ENCODE peak calls at places on chromosomes 2 and 18, in four cellular contexts. S is heart left ventricle, D is H1, Q is transverse colon. M is an unnamed sample.

GRCh38 chr2:38073211-38074005 is 2.5 kb downstream of the CYP1B1 start:
- DNase-seq in S (no peak), D (no peak), Q (no peak), M (peak; percentile 87)

GRCh38 chr2:86074811-86075210 is 30.9 kb downstream of the POLR1A start:
- DNase-seq in S (no peak), D (no peak), Q (no peak), M (no peak)

GRCh38 chr2:71299507-71299906 is 32.1 kb upstream of the ZNF638 start:
- DNase-seq in S (no peak), D (no peak), Q (no peak), M (peak; percentile 12)

GRCh38 chr18:28409811-28410210 is 232.9 kb upstream of the CDH2 start:
- DNase-seq in S (no peak), D (no peak), Q (no peak), M (no peak)

GRCh38 chr2:182240862-182241371 is 185.9 kb downstream of the PDE1A start:
- DNase-seq in S (no peak), D (peak; percentile 10), Q (peak; percentile 60), M (no peak)

GRCh38 chr2:134320930-134321329 is 67.1 kb downstream of the MGAT5 start:
- DNase-seq in S (no peak), D (no peak), Q (peak; percentile 38), M (no peak)

GRCh38 chr2:429575-430254 is 141.8 kb upstream of the ALKAL2 start:
- DNase-seq in S (no peak), D (no peak), Q (peak; percentile 31), M (no peak)

GRCh38 chr18:65751145-65752085 is 603 bp downstream of the CDH7 start:
- DNase-seq in S (no peak), D (no peak), Q (no peak), M (no peak)

GRCh38 chr2:121282800-121283382 is 2.1 kb downstream of the TFCP2L1 start:
- DNase-seq in S (no peak), D (no peak), Q (peak; percentile 74), M (no peak)

GRCh38 chr2:66717491-66717890 is 282.6 kb downstream of the MEIS1 start:
- DNase-seq in S (no peak), D (no peak), Q (no peak), M (no peak)

GRCh38 chr2:96890726-96891385 is 21.0 kb upstream of the SEMA4C start:
- DNase-seq in S (no peak), D (no peak), Q (no peak), M (no peak)

GRCh38 chr2:234257859-234258561 is 207.5 kb downstream of the SPP2 start:
- DNase-seq in S (no peak), D (peak; percentile 53), Q (peak; percentile 66), M (no peak)

GRCh38 chr2:239467956-239468490 is 67.2 kb upstream of the HDAC4 start:
- DNase-seq in S (no peak), D (no peak), Q (no peak), M (no peak)

GRCh38 chr18:25832008-25832604 is 258.3 kb downstream of the SS18 start:
- DNase-seq in S (peak; percentile 70), D (peak; percentile 17), Q (peak; percentile 37), M (peak; percentile 38)

GRCh38 chr2:151111599-151112278 is 149.9 kb downstream of the RBM43 start:
- DNase-seq in S (no peak), D (no peak), Q (no peak), M (no peak)

GRCh38 chr2:133816037-133816436 is 247.8 kb upstream of the NCKAP5 start:
- DNase-seq in S (no peak), D (no peak), Q (no peak), M (no peak)

GRCh38 chr2:165594231-165594934 is 124.9 kb downstream of the CSRNP3 start:
- DNase-seq in S (no peak), D (no peak), Q (no peak), M (no peak)

GRCh38 chr18:62781262-62781661 is 65.9 kb downstream of the PHLPP1 start:
- DNase-seq in S (no peak), D (no peak), Q (no peak), M (no peak)

GRCh38 chr18:23235860-23236259 is 100.6 kb downstream of the CABLES1 start:
- DNase-seq in S (no peak), D (no peak), Q (no peak), M (no peak)

GRCh38 chr2:190499273-190499672 is 35.2 kb downstream of the NEMP2 start:
- DNase-seq in S (no peak), D (no peak), Q (no peak), M (no peak)

GRCh38 chr2:178076130-178076529 is 3.6 kb upstream of the PDE11A start:
- DNase-seq in S (no peak), D (no peak), Q (no peak), M (no peak)
- TF ChIP-seq POLR2A in S (no peak), D (no peak), Q (no peak), M (no peak)

GRCh38 chr2:152448621-152449020 is 113.6 kb downstream of the FMNL2 start:
- DNase-seq in S (no peak), D (no peak), Q (no peak), M (no peak)
- H3K27ac ChIP-seq in S (no peak overlapping the region), D (no peak overlapping the region), Q (no peak overlapping the region), M (no peak overlapping the region)

GRCh38 chr2:188664391-188664790 is 309.8 kb upstream of the COL3A1 start:
- DNase-seq in S (no peak), D (no peak), Q (no peak), M (no peak)

GRCh38 chr2:188668017-188668663 is 306.0 kb upstream of the COL3A1 start:
- DNase-seq in S (no peak), D (no peak), Q (no peak), M (peak; percentile 26)

GRCh38 chr2:188666503-188666902 is 307.7 kb upstream of the COL3A1 start:
- DNase-seq in S (no peak), D (no peak), Q (no peak), M (no peak)

GRCh38 chr2:188665196-188665595 is 309.0 kb upstream of the COL3A1 start:
- DNase-seq in S (no peak), D (no peak), Q (no peak), M (no peak)

DNA sequence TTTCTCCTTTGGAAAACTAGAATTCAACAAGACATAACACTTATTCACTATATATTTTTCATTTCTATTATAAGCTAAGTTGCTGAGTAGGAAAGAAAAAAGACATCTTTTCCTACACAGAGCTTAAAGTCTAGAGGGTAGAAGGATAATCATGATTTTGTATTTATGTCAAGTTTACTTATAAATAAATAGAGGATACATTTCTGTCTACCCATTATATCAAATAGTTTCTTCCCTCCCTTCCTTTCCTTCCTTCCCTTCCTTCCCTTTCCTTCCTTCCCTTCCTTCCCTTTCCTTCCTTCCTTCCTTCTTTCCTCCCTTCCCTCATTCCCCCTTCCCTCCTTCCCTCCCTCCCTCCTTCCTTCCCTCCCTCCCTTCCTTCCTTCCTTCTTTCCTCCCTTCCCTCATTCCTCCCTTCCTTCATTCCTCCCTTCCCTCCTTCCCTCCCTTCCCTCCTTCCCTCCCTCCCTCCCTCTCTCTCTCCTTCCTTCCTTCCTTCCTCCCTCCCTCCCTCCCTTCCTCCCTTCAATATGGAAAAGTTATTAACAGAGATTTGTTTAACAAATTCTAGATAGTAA is 308.4 kb upstream of the COL3A1 start:
- DNase-seq in S (no peak), D (no peak), Q (no peak), M (no peak)
- H3K4me3 ChIP-seq in S (no peak overlapping the region), D (no peak overlapping the region), Q (no peak overlapping the region), M (no peak overlapping the region)

GRCh38 chr2:186740266-186740665 is 46.4 kb downstream of the FAM171B start:
- DNase-seq in S (no peak), D (no peak), Q (no peak), M (no peak)
- TF ChIP-seq POLR2A in S (no peak), D (no peak), Q (no peak), M (no peak)

M was measured in tibial nerve.